ENCODE peak calls at places on chromosomes 12 and 14, in ten cellular contexts. One of them, this sample, is unnamed.

GRCh38 chr12:122423258-122424165 is 1.0 kb upstream of the CLIP1 start:
- DNase-seq in body of pancreas: no peak
- DNase-seq in brain microvascular endothelial cell: no peak
- DNase-seq in A549: peak
- DNase-seq in fibroblast of pulmonary artery: peak
- DNase-seq in spleen: no peak
- DNase-seq in CD8-positive, alpha-beta T cell: no peak
- DNase-seq in thoracic aorta: no peak
- DNase-seq in psoas muscle: no peak
- DNase-seq in stomach: no peak
- DNase-seq in this sample: peak

GRCh38 chr12:34296143-34297041 is 274.1 kb downstream of the ALG10 start:
- DNase-seq in body of pancreas: no peak
- DNase-seq in brain microvascular endothelial cell: no peak
- DNase-seq in A549: no peak
- DNase-seq in fibroblast of pulmonary artery: no peak
- DNase-seq in spleen: peak
- DNase-seq in CD8-positive, alpha-beta T cell: no peak
- DNase-seq in thoracic aorta: no peak
- DNase-seq in psoas muscle: peak
- DNase-seq in stomach: no peak
- DNase-seq in this sample: no peak

GRCh38 chr12:10341892-10342509 is 34.3 kb downstream of the KLRD1 start:
- DNase-seq in body of pancreas: no peak
- DNase-seq in brain microvascular endothelial cell: no peak
- DNase-seq in A549: no peak
- DNase-seq in fibroblast of pulmonary artery: peak
- DNase-seq in spleen: no peak
- DNase-seq in CD8-positive, alpha-beta T cell: no peak
- DNase-seq in thoracic aorta: no peak
- DNase-seq in psoas muscle: no peak
- DNase-seq in stomach: no peak
- DNase-seq in this sample: no peak

GRCh38 chr14:55851961-55852360 is 266.2 kb upstream of the PELI2 start:
- DNase-seq in body of pancreas: no peak
- DNase-seq in brain microvascular endothelial cell: no peak
- DNase-seq in A549: no peak
- DNase-seq in fibroblast of pulmonary artery: no peak
- DNase-seq in spleen: no peak
- DNase-seq in CD8-positive, alpha-beta T cell: no peak
- DNase-seq in thoracic aorta: no peak
- DNase-seq in psoas muscle: no peak
- DNase-seq in stomach: no peak
- DNase-seq in this sample: no peak

GRCh38 chr12:48881652-48882324 is 16.1 kb upstream of the RND1 start:
- DNase-seq in body of pancreas: no peak
- DNase-seq in brain microvascular endothelial cell: no peak
- DNase-seq in A549: no peak
- DNase-seq in fibroblast of pulmonary artery: peak
- DNase-seq in spleen: no peak
- DNase-seq in CD8-positive, alpha-beta T cell: no peak
- DNase-seq in thoracic aorta: no peak
- DNase-seq in psoas muscle: no peak
- DNase-seq in stomach: no peak
- DNase-seq in this sample: no peak

GRCh38 chr12:57213068-57213715 is 3.4 kb upstream of the NXPH4 start:
- DNase-seq in body of pancreas: peak
- DNase-seq in brain microvascular endothelial cell: peak
- DNase-seq in A549: peak
- DNase-seq in fibroblast of pulmonary artery: peak
- DNase-seq in spleen: peak
- DNase-seq in CD8-positive, alpha-beta T cell: peak
- DNase-seq in thoracic aorta: peak
- DNase-seq in psoas muscle: peak
- DNase-seq in stomach: peak
- DNase-seq in this sample: peak

GRCh38 chr14:99118046-99118721 is 153.8 kb downstream of the BCL11B start:
- DNase-seq in body of pancreas: no peak
- DNase-seq in brain microvascular endothelial cell: no peak
- DNase-seq in A549: no peak
- DNase-seq in fibroblast of pulmonary artery: no peak
- DNase-seq in spleen: peak
- DNase-seq in CD8-positive, alpha-beta T cell: no peak
- DNase-seq in thoracic aorta: no peak
- DNase-seq in psoas muscle: no peak
- DNase-seq in stomach: peak
- DNase-seq in this sample: no peak

GRCh38 chr14:85333313-85333712 is 196.6 kb upstream of the FLRT2 start:
- DNase-seq in body of pancreas: no peak
- DNase-seq in brain microvascular endothelial cell: peak
- DNase-seq in A549: peak
- DNase-seq in fibroblast of pulmonary artery: peak
- DNase-seq in spleen: no peak
- DNase-seq in CD8-positive, alpha-beta T cell: no peak
- DNase-seq in thoracic aorta: no peak
- DNase-seq in psoas muscle: no peak
- DNase-seq in stomach: peak
- DNase-seq in this sample: peak

GRCh38 chr14:37230551-37231194 is 32.9 kb downstream of the MIPOL1 start:
- DNase-seq in body of pancreas: no peak
- DNase-seq in brain microvascular endothelial cell: peak
- DNase-seq in A549: peak
- DNase-seq in fibroblast of pulmonary artery: peak
- DNase-seq in spleen: no peak
- DNase-seq in CD8-positive, alpha-beta T cell: no peak
- DNase-seq in thoracic aorta: no peak
- DNase-seq in psoas muscle: no peak
- DNase-seq in stomach: no peak
- DNase-seq in this sample: peak

GRCh38 chr12:122610911-122611310 is 83.9 kb downstream of the KNTC1 start:
- DNase-seq in body of pancreas: no peak
- DNase-seq in brain microvascular endothelial cell: no peak
- DNase-seq in A549: no peak
- DNase-seq in fibroblast of pulmonary artery: no peak
- DNase-seq in spleen: no peak
- DNase-seq in CD8-positive, alpha-beta T cell: no peak
- DNase-seq in thoracic aorta: no peak
- DNase-seq in psoas muscle: no peak
- DNase-seq in stomach: no peak
- DNase-seq in this sample: peak

GRCh38 chr14:34691173-34691572 is 23.2 kb downstream of the CFL2 start:
- DNase-seq in body of pancreas: no peak
- DNase-seq in brain microvascular endothelial cell: no peak
- DNase-seq in A549: no peak
- DNase-seq in fibroblast of pulmonary artery: no peak
- DNase-seq in spleen: no peak
- DNase-seq in CD8-positive, alpha-beta T cell: no peak
- DNase-seq in thoracic aorta: no peak
- DNase-seq in psoas muscle: no peak
- DNase-seq in stomach: no peak
- DNase-seq in this sample: no peak

GRCh38 chr14:39050389-39050788 is 52.6 kb downstream of the SEC23A start:
- DNase-seq in body of pancreas: no peak
- DNase-seq in brain microvascular endothelial cell: peak
- DNase-seq in A549: peak
- DNase-seq in fibroblast of pulmonary artery: peak
- DNase-seq in spleen: no peak
- DNase-seq in CD8-positive, alpha-beta T cell: no peak
- DNase-seq in thoracic aorta: no peak
- DNase-seq in psoas muscle: no peak
- DNase-seq in stomach: no peak
- DNase-seq in this sample: peak

GRCh38 chr12:105538880-105539279 is 208.4 kb downstream of the C12orf75 start:
- DNase-seq in body of pancreas: no peak
- DNase-seq in brain microvascular endothelial cell: no peak
- DNase-seq in A549: no peak
- DNase-seq in fibroblast of pulmonary artery: peak
- DNase-seq in spleen: no peak
- DNase-seq in CD8-positive, alpha-beta T cell: no peak
- DNase-seq in thoracic aorta: no peak
- DNase-seq in psoas muscle: no peak
- DNase-seq in stomach: no peak
- DNase-seq in this sample: no peak

GRCh38 chr12:49549735-49550710 is 11.2 kb downstream of the KCNH3 start:
- DNase-seq in body of pancreas: no peak
- DNase-seq in brain microvascular endothelial cell: no peak
- DNase-seq in A549: no peak
- DNase-seq in fibroblast of pulmonary artery: no peak
- DNase-seq in spleen: no peak
- DNase-seq in CD8-positive, alpha-beta T cell: no peak
- DNase-seq in thoracic aorta: no peak
- DNase-seq in psoas muscle: no peak
- DNase-seq in stomach: no peak
- DNase-seq in this sample: no peak

GRCh38 chr14:87628129-87628528 is 364.9 kb downstream of the GALC start:
- DNase-seq in body of pancreas: peak
- DNase-seq in brain microvascular endothelial cell: no peak
- DNase-seq in A549: no peak
- DNase-seq in fibroblast of pulmonary artery: peak
- DNase-seq in spleen: no peak
- DNase-seq in CD8-positive, alpha-beta T cell: no peak
- DNase-seq in thoracic aorta: peak
- DNase-seq in psoas muscle: no peak
- DNase-seq in stomach: no peak
- DNase-seq in this sample: no peak

GRCh38 chr14:100827751-100828447 is 2.0 kb downstream of the MEG3 start:
- DNase-seq in body of pancreas: peak
- DNase-seq in brain microvascular endothelial cell: peak
- DNase-seq in A549: no peak
- DNase-seq in fibroblast of pulmonary artery: peak
- DNase-seq in spleen: no peak
- DNase-seq in CD8-positive, alpha-beta T cell: no peak
- DNase-seq in thoracic aorta: no peak
- DNase-seq in psoas muscle: no peak
- DNase-seq in stomach: no peak
- DNase-seq in this sample: peak
- H3K4me3 ChIP-seq in body of pancreas: no peak
- H3K4me3 ChIP-seq in brain microvascular endothelial cell: peak
- H3K4me3 ChIP-seq in A549: no peak
- H3K4me3 ChIP-seq in fibroblast of pulmonary artery: peak
- H3K4me3 ChIP-seq in spleen: peak
- H3K4me3 ChIP-seq in CD8-positive, alpha-beta T cell: no peak
- H3K4me3 ChIP-seq in thoracic aorta: peak
- H3K4me3 ChIP-seq in psoas muscle: peak
- H3K4me3 ChIP-seq in stomach: peak
- H3K4me3 ChIP-seq in this sample: peak

GRCh38 chr12:12086331-12086730 is 15.6 kb downstream of the BCL2L14 start:
- DNase-seq in body of pancreas: no peak
- DNase-seq in brain microvascular endothelial cell: no peak
- DNase-seq in A549: no peak
- DNase-seq in fibroblast of pulmonary artery: no peak
- DNase-seq in spleen: no peak
- DNase-seq in CD8-positive, alpha-beta T cell: no peak
- DNase-seq in thoracic aorta: no peak
- DNase-seq in psoas muscle: no peak
- DNase-seq in stomach: no peak
- DNase-seq in this sample: no peak

GRCh38 chr12:12079291-12079690 is 8.6 kb downstream of the BCL2L14 start:
- DNase-seq in body of pancreas: no peak
- DNase-seq in brain microvascular endothelial cell: peak
- DNase-seq in A549: no peak
- DNase-seq in fibroblast of pulmonary artery: peak
- DNase-seq in spleen: no peak
- DNase-seq in CD8-positive, alpha-beta T cell: no peak
- DNase-seq in thoracic aorta: no peak
- DNase-seq in psoas muscle: no peak
- DNase-seq in stomach: no peak
- DNase-seq in this sample: peak

GRCh38 chr12:12086975-12087692 is 16.4 kb downstream of the BCL2L14 start:
- DNase-seq in body of pancreas: no peak
- DNase-seq in brain microvascular endothelial cell: no peak
- DNase-seq in A549: no peak
- DNase-seq in fibroblast of pulmonary artery: no peak
- DNase-seq in spleen: no peak
- DNase-seq in CD8-positive, alpha-beta T cell: no peak
- DNase-seq in thoracic aorta: no peak
- DNase-seq in psoas muscle: no peak
- DNase-seq in stomach: no peak
- DNase-seq in this sample: no peak

GRCh38 chr12:12083688-12084087 is 12.9 kb downstream of the BCL2L14 start:
- DNase-seq in body of pancreas: no peak
- DNase-seq in brain microvascular endothelial cell: no peak
- DNase-seq in A549: no peak
- DNase-seq in fibroblast of pulmonary artery: no peak
- DNase-seq in spleen: no peak
- DNase-seq in CD8-positive, alpha-beta T cell: no peak
- DNase-seq in thoracic aorta: no peak
- DNase-seq in psoas muscle: no peak
- DNase-seq in stomach: no peak
- DNase-seq in this sample: no peak

GRCh38 chr12:12081836-12082497 is 11.2 kb downstream of the BCL2L14 start:
- DNase-seq in body of pancreas: no peak
- DNase-seq in brain microvascular endothelial cell: peak
- DNase-seq in A549: peak
- DNase-seq in fibroblast of pulmonary artery: peak
- DNase-seq in spleen: no peak
- DNase-seq in CD8-positive, alpha-beta T cell: no peak
- DNase-seq in thoracic aorta: no peak
- DNase-seq in psoas muscle: no peak
- DNase-seq in stomach: no peak
- DNase-seq in this sample: peak
- TF ChIP-seq CTCF in body of pancreas: no peak
- TF ChIP-seq CTCF in brain microvascular endothelial cell: peak
- TF ChIP-seq CTCF in A549: peak
- TF ChIP-seq CTCF in fibroblast of pulmonary artery: peak
- TF ChIP-seq CTCF in spleen: peak
- TF ChIP-seq CTCF in CD8-positive, alpha-beta T cell: no peak
- TF ChIP-seq CTCF in thoracic aorta: no peak
- TF ChIP-seq CTCF in psoas muscle: peak
- TF ChIP-seq CTCF in stomach: peak
- TF ChIP-seq CTCF in this sample: peak

GRCh38 chr14:68144051-68144681 is 324.6 kb downstream of the RAD51B start:
- DNase-seq in body of pancreas: peak
- DNase-seq in brain microvascular endothelial cell: no peak
- DNase-seq in A549: peak
- DNase-seq in fibroblast of pulmonary artery: peak
- DNase-seq in spleen: no peak
- DNase-seq in CD8-positive, alpha-beta T cell: no peak
- DNase-seq in thoracic aorta: no peak
- DNase-seq in psoas muscle: peak
- DNase-seq in stomach: no peak
- DNase-seq in this sample: peak
- H3K4me3 ChIP-seq in body of pancreas: no peak
- H3K4me3 ChIP-seq in brain microvascular endothelial cell: no peak
- H3K4me3 ChIP-seq in A549: no peak
- H3K4me3 ChIP-seq in fibroblast of pulmonary artery: no peak
- H3K4me3 ChIP-seq in spleen: no peak
- H3K4me3 ChIP-seq in CD8-positive, alpha-beta T cell: no peak
- H3K4me3 ChIP-seq in thoracic aorta: no peak
- H3K4me3 ChIP-seq in psoas muscle: no peak
- H3K4me3 ChIP-seq in stomach: no peak
- H3K4me3 ChIP-seq in this sample: no peak

DNA sequence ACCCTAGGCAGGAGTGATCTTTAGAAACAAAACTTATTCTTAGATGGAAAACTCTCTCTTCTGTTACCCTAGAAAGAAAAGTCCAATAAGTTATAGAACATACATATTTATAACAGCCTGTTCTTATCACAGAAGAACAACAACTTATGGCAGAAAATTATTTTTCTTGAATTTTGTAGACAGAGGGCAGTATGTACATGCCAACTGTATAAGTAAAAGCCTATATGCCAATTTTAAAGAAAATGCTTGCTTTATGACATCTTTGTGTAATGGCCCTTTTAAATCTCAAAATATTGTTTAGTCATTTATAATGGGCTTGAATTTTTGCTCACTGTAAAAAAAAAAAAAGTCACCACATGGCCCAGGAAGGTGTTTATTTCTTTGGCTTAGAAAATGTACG is 38.2 kb upstream of the GRIP1 start:
- DNase-seq in body of pancreas: no peak
- DNase-seq in brain microvascular endothelial cell: no peak
- DNase-seq in A549: no peak
- DNase-seq in fibroblast of pulmonary artery: no peak
- DNase-seq in spleen: no peak
- DNase-seq in CD8-positive, alpha-beta T cell: no peak
- DNase-seq in thoracic aorta: no peak
- DNase-seq in psoas muscle: no peak
- DNase-seq in stomach: no peak
- DNase-seq in this sample: no peak
- TF ChIP-seq CTCF in body of pancreas: no peak
- TF ChIP-seq CTCF in brain microvascular endothelial cell: no peak
- TF ChIP-seq CTCF in A549: no peak
- TF ChIP-seq CTCF in fibroblast of pulmonary artery: no peak
- TF ChIP-seq CTCF in spleen: no peak
- TF ChIP-seq CTCF in CD8-positive, alpha-beta T cell: no peak
- TF ChIP-seq CTCF in thoracic aorta: no peak
- TF ChIP-seq CTCF in psoas muscle: no peak
- TF ChIP-seq CTCF in stomach: no peak
- TF ChIP-seq CTCF in this sample: no peak